ENCODE peak calls at places on chromosomes 13 and 19, in ten cellular contexts. One of them, this sample, is unnamed.

GRCh38 chr19:29577662-29577963 is 28.5 kb upstream of the POP4 start:
- DNase-seq in stimulated activated CD8-positive, alpha-beta memory T cell treated with anti-CD3 and anti-CD28 coated beads, Interleukin-15, amount 100 ng/mL, for 1 hour: no peak
- DNase-seq in transverse colon: no peak
- DNase-seq in stomach: no peak
- DNase-seq in pulmonary artery endothelial cell: no peak
- DNase-seq in AG04450: no peak
- DNase-seq in NCI-H2107: no peak
- DNase-seq in MM.1S: no peak
- DNase-seq in MCF 10A: no peak
- DNase-seq in smooth muscle cell of the brain vasculature: no peak
- DNase-seq in this sample: no peak

GRCh38 chr19:51749979-51750378 is 1.7 kb downstream of the FPR1 start:
- DNase-seq in stimulated activated CD8-positive, alpha-beta memory T cell treated with anti-CD3 and anti-CD28 coated beads, Interleukin-15, amount 100 ng/mL, for 1 hour: no peak
- DNase-seq in transverse colon: no peak
- DNase-seq in stomach: no peak
- DNase-seq in pulmonary artery endothelial cell: no peak
- DNase-seq in AG04450: no peak
- DNase-seq in NCI-H2107: no peak
- DNase-seq in MM.1S: no peak
- DNase-seq in MCF 10A: peak
- DNase-seq in smooth muscle cell of the brain vasculature: no peak
- DNase-seq in this sample: no peak

GRCh38 chr13:53301449-53301848 is 272.8 kb downstream of the OLFM4 start:
- DNase-seq in stimulated activated CD8-positive, alpha-beta memory T cell treated with anti-CD3 and anti-CD28 coated beads, Interleukin-15, amount 100 ng/mL, for 1 hour: no peak
- DNase-seq in transverse colon: no peak
- DNase-seq in stomach: no peak
- DNase-seq in pulmonary artery endothelial cell: no peak
- DNase-seq in AG04450: no peak
- DNase-seq in NCI-H2107: peak
- DNase-seq in MM.1S: no peak
- DNase-seq in MCF 10A: no peak
- DNase-seq in smooth muscle cell of the brain vasculature: no peak
- DNase-seq in this sample: no peak

GRCh38 chr19:45119582-45119981 is 26.6 kb downstream of the PPP1R37 start:
- DNase-seq in stimulated activated CD8-positive, alpha-beta memory T cell treated with anti-CD3 and anti-CD28 coated beads, Interleukin-15, amount 100 ng/mL, for 1 hour: no peak
- DNase-seq in transverse colon: no peak
- DNase-seq in stomach: no peak
- DNase-seq in pulmonary artery endothelial cell: no peak
- DNase-seq in AG04450: no peak
- DNase-seq in NCI-H2107: no peak
- DNase-seq in MM.1S: no peak
- DNase-seq in MCF 10A: no peak
- DNase-seq in smooth muscle cell of the brain vasculature: no peak
- DNase-seq in this sample: no peak

GRCh38 chr13:32039488-32040013 is 8.0 kb downstream of the FRY start:
- DNase-seq in stimulated activated CD8-positive, alpha-beta memory T cell treated with anti-CD3 and anti-CD28 coated beads, Interleukin-15, amount 100 ng/mL, for 1 hour: no peak
- DNase-seq in transverse colon: no peak
- DNase-seq in stomach: no peak
- DNase-seq in pulmonary artery endothelial cell: no peak
- DNase-seq in AG04450: no peak
- DNase-seq in NCI-H2107: no peak
- DNase-seq in MM.1S: no peak
- DNase-seq in MCF 10A: no peak
- DNase-seq in smooth muscle cell of the brain vasculature: no peak
- DNase-seq in this sample: no peak

GRCh38 chr13:110462091-110462490 is 99.4 kb downstream of the RAB20 start:
- DNase-seq in stimulated activated CD8-positive, alpha-beta memory T cell treated with anti-CD3 and anti-CD28 coated beads, Interleukin-15, amount 100 ng/mL, for 1 hour: no peak
- DNase-seq in transverse colon: no peak
- DNase-seq in stomach: no peak
- DNase-seq in pulmonary artery endothelial cell: no peak
- DNase-seq in AG04450: no peak
- DNase-seq in NCI-H2107: no peak
- DNase-seq in MM.1S: no peak
- DNase-seq in MCF 10A: no peak
- DNase-seq in smooth muscle cell of the brain vasculature: no peak
- DNase-seq in this sample: no peak

GRCh38 chr19:38473201-38473600 is 39.7 kb downstream of the RYR1 start:
- DNase-seq in stimulated activated CD8-positive, alpha-beta memory T cell treated with anti-CD3 and anti-CD28 coated beads, Interleukin-15, amount 100 ng/mL, for 1 hour: no peak
- DNase-seq in transverse colon: no peak
- DNase-seq in stomach: no peak
- DNase-seq in pulmonary artery endothelial cell: no peak
- DNase-seq in AG04450: no peak
- DNase-seq in NCI-H2107: no peak
- DNase-seq in MM.1S: no peak
- DNase-seq in MCF 10A: no peak
- DNase-seq in smooth muscle cell of the brain vasculature: no peak
- DNase-seq in this sample: no peak

GRCh38 chr13:74191036-74191809 is 57.0 kb upstream of the KLF12 start:
- DNase-seq in stimulated activated CD8-positive, alpha-beta memory T cell treated with anti-CD3 and anti-CD28 coated beads, Interleukin-15, amount 100 ng/mL, for 1 hour: no peak
- DNase-seq in transverse colon: no peak
- DNase-seq in stomach: no peak
- DNase-seq in pulmonary artery endothelial cell: no peak
- DNase-seq in AG04450: no peak
- DNase-seq in NCI-H2107: no peak
- DNase-seq in MM.1S: no peak
- DNase-seq in MCF 10A: no peak
- DNase-seq in smooth muscle cell of the brain vasculature: no peak
- DNase-seq in this sample: no peak

GRCh38 chr19:47315125-47315821 is 5.6 kb downstream of the C5AR1 start:
- DNase-seq in stimulated activated CD8-positive, alpha-beta memory T cell treated with anti-CD3 and anti-CD28 coated beads, Interleukin-15, amount 100 ng/mL, for 1 hour: no peak
- DNase-seq in transverse colon: peak
- DNase-seq in stomach: peak
- DNase-seq in pulmonary artery endothelial cell: no peak
- DNase-seq in AG04450: peak
- DNase-seq in NCI-H2107: no peak
- DNase-seq in MM.1S: peak
- DNase-seq in MCF 10A: peak
- DNase-seq in smooth muscle cell of the brain vasculature: peak
- DNase-seq in this sample: no peak

GRCh38 chr13:110037925-110038573 is 251.7 kb upstream of the IRS2 start:
- DNase-seq in stimulated activated CD8-positive, alpha-beta memory T cell treated with anti-CD3 and anti-CD28 coated beads, Interleukin-15, amount 100 ng/mL, for 1 hour: no peak
- DNase-seq in transverse colon: no peak
- DNase-seq in stomach: no peak
- DNase-seq in pulmonary artery endothelial cell: no peak
- DNase-seq in AG04450: no peak
- DNase-seq in NCI-H2107: no peak
- DNase-seq in MM.1S: peak
- DNase-seq in MCF 10A: no peak
- DNase-seq in smooth muscle cell of the brain vasculature: no peak
- DNase-seq in this sample: no peak

GRCh38 chr13:55084630-55085029 is 2056.0 kb downstream of the OLFM4 start:
- DNase-seq in stimulated activated CD8-positive, alpha-beta memory T cell treated with anti-CD3 and anti-CD28 coated beads, Interleukin-15, amount 100 ng/mL, for 1 hour: no peak
- DNase-seq in transverse colon: no peak
- DNase-seq in stomach: no peak
- DNase-seq in pulmonary artery endothelial cell: no peak
- DNase-seq in AG04450: no peak
- DNase-seq in NCI-H2107: no peak
- DNase-seq in MM.1S: no peak
- DNase-seq in MCF 10A: no peak
- DNase-seq in smooth muscle cell of the brain vasculature: no peak
- DNase-seq in this sample: no peak

GRCh38 chr13:74574964-74575728 is 440.9 kb upstream of the KLF12 start:
- DNase-seq in stimulated activated CD8-positive, alpha-beta memory T cell treated with anti-CD3 and anti-CD28 coated beads, Interleukin-15, amount 100 ng/mL, for 1 hour: no peak
- DNase-seq in transverse colon: no peak
- DNase-seq in stomach: no peak
- DNase-seq in pulmonary artery endothelial cell: no peak
- DNase-seq in AG04450: no peak
- DNase-seq in NCI-H2107: no peak
- DNase-seq in MM.1S: no peak
- DNase-seq in MCF 10A: no peak
- DNase-seq in smooth muscle cell of the brain vasculature: no peak
- DNase-seq in this sample: no peak

GRCh38 chr19:57280913-57281425 is 684 bp downstream of the ZNF460 start:
- DNase-seq in stimulated activated CD8-positive, alpha-beta memory T cell treated with anti-CD3 and anti-CD28 coated beads, Interleukin-15, amount 100 ng/mL, for 1 hour: peak
- DNase-seq in transverse colon: no peak
- DNase-seq in stomach: no peak
- DNase-seq in pulmonary artery endothelial cell: no peak
- DNase-seq in AG04450: no peak
- DNase-seq in NCI-H2107: no peak
- DNase-seq in MM.1S: peak
- DNase-seq in MCF 10A: peak
- DNase-seq in smooth muscle cell of the brain vasculature: no peak
- DNase-seq in this sample: no peak

GRCh38 chr13:114107686-114108081 is 24.7 kb downstream of the RASA3 start:
- DNase-seq in stimulated activated CD8-positive, alpha-beta memory T cell treated with anti-CD3 and anti-CD28 coated beads, Interleukin-15, amount 100 ng/mL, for 1 hour: no peak
- DNase-seq in transverse colon: peak
- DNase-seq in stomach: no peak
- DNase-seq in pulmonary artery endothelial cell: no peak
- DNase-seq in AG04450: peak
- DNase-seq in NCI-H2107: no peak
- DNase-seq in MM.1S: no peak
- DNase-seq in MCF 10A: no peak
- DNase-seq in smooth muscle cell of the brain vasculature: no peak
- DNase-seq in this sample: no peak

GRCh38 chr13:104314926-104315535 is 1248.8 kb upstream of the SLC10A2 start:
- DNase-seq in stimulated activated CD8-positive, alpha-beta memory T cell treated with anti-CD3 and anti-CD28 coated beads, Interleukin-15, amount 100 ng/mL, for 1 hour: no peak
- DNase-seq in transverse colon: no peak
- DNase-seq in stomach: no peak
- DNase-seq in pulmonary artery endothelial cell: no peak
- DNase-seq in AG04450: no peak
- DNase-seq in NCI-H2107: no peak
- DNase-seq in MM.1S: no peak
- DNase-seq in MCF 10A: no peak
- DNase-seq in smooth muscle cell of the brain vasculature: no peak
- DNase-seq in this sample: no peak

GRCh38 chr19:10111405-10111811 is at the start of gene P2RY11:
- DNase-seq in stimulated activated CD8-positive, alpha-beta memory T cell treated with anti-CD3 and anti-CD28 coated beads, Interleukin-15, amount 100 ng/mL, for 1 hour: no peak
- DNase-seq in transverse colon: peak
- DNase-seq in stomach: no peak
- DNase-seq in pulmonary artery endothelial cell: no peak
- DNase-seq in AG04450: no peak
- DNase-seq in NCI-H2107: no peak
- DNase-seq in MM.1S: no peak
- DNase-seq in MCF 10A: no peak
- DNase-seq in smooth muscle cell of the brain vasculature: no peak
- DNase-seq in this sample: no peak

GRCh38 chr13:99313473-99313872 is 6.3 kb upstream of the GPR183 start:
- DNase-seq in stimulated activated CD8-positive, alpha-beta memory T cell treated with anti-CD3 and anti-CD28 coated beads, Interleukin-15, amount 100 ng/mL, for 1 hour: no peak
- DNase-seq in transverse colon: no peak
- DNase-seq in stomach: no peak
- DNase-seq in pulmonary artery endothelial cell: peak
- DNase-seq in AG04450: no peak
- DNase-seq in NCI-H2107: no peak
- DNase-seq in MM.1S: no peak
- DNase-seq in MCF 10A: no peak
- DNase-seq in smooth muscle cell of the brain vasculature: no peak
- DNase-seq in this sample: no peak

GRCh38 chr13:49635599-49636433 is 7.5 kb downstream of the ARL11 start:
- DNase-seq in stimulated activated CD8-positive, alpha-beta memory T cell treated with anti-CD3 and anti-CD28 coated beads, Interleukin-15, amount 100 ng/mL, for 1 hour: no peak
- DNase-seq in transverse colon: no peak
- DNase-seq in stomach: peak
- DNase-seq in pulmonary artery endothelial cell: no peak
- DNase-seq in AG04450: peak
- DNase-seq in NCI-H2107: peak
- DNase-seq in MM.1S: no peak
- DNase-seq in MCF 10A: no peak
- DNase-seq in smooth muscle cell of the brain vasculature: no peak
- DNase-seq in this sample: no peak

GRCh38 chr13:113734826-113735125 is 24.2 kb upstream of the TMEM255B start:
- DNase-seq in stimulated activated CD8-positive, alpha-beta memory T cell treated with anti-CD3 and anti-CD28 coated beads, Interleukin-15, amount 100 ng/mL, for 1 hour: no peak
- DNase-seq in transverse colon: no peak
- DNase-seq in stomach: no peak
- DNase-seq in pulmonary artery endothelial cell: no peak
- DNase-seq in AG04450: no peak
- DNase-seq in NCI-H2107: no peak
- DNase-seq in MM.1S: no peak
- DNase-seq in MCF 10A: no peak
- DNase-seq in smooth muscle cell of the brain vasculature: no peak
- DNase-seq in this sample: no peak

GRCh38 chr19:50815443-50815842 is 8.1 kb downstream of the KLK1 start:
- DNase-seq in stimulated activated CD8-positive, alpha-beta memory T cell treated with anti-CD3 and anti-CD28 coated beads, Interleukin-15, amount 100 ng/mL, for 1 hour: no peak
- DNase-seq in transverse colon: no peak
- DNase-seq in stomach: no peak
- DNase-seq in pulmonary artery endothelial cell: no peak
- DNase-seq in AG04450: no peak
- DNase-seq in NCI-H2107: no peak
- DNase-seq in MM.1S: no peak
- DNase-seq in MCF 10A: no peak
- DNase-seq in smooth muscle cell of the brain vasculature: no peak
- DNase-seq in this sample: no peak

GRCh38 chr13:70484931-70485330 is 376.7 kb upstream of the KLHL1 start:
- DNase-seq in stimulated activated CD8-positive, alpha-beta memory T cell treated with anti-CD3 and anti-CD28 coated beads, Interleukin-15, amount 100 ng/mL, for 1 hour: no peak
- DNase-seq in transverse colon: no peak
- DNase-seq in stomach: no peak
- DNase-seq in pulmonary artery endothelial cell: no peak
- DNase-seq in AG04450: no peak
- DNase-seq in NCI-H2107: no peak
- DNase-seq in MM.1S: no peak
- DNase-seq in MCF 10A: no peak
- DNase-seq in smooth muscle cell of the brain vasculature: no peak
- DNase-seq in this sample: no peak

GRCh38 chr13:20828540-20829364 is 55.0 kb upstream of the EEF1AKMT1 start:
- DNase-seq in stimulated activated CD8-positive, alpha-beta memory T cell treated with anti-CD3 and anti-CD28 coated beads, Interleukin-15, amount 100 ng/mL, for 1 hour: no peak
- DNase-seq in transverse colon: peak
- DNase-seq in stomach: no peak
- DNase-seq in pulmonary artery endothelial cell: peak
- DNase-seq in AG04450: no peak
- DNase-seq in NCI-H2107: peak
- DNase-seq in MM.1S: peak
- DNase-seq in MCF 10A: peak
- DNase-seq in smooth muscle cell of the brain vasculature: peak
- DNase-seq in this sample: no peak

GRCh38 chr19:3108775-3109174 is 14.6 kb downstream of the GNA11 start:
- DNase-seq in stimulated activated CD8-positive, alpha-beta memory T cell treated with anti-CD3 and anti-CD28 coated beads, Interleukin-15, amount 100 ng/mL, for 1 hour: peak
- DNase-seq in transverse colon: peak
- DNase-seq in stomach: peak
- DNase-seq in pulmonary artery endothelial cell: no peak
- DNase-seq in AG04450: peak
- DNase-seq in NCI-H2107: no peak
- DNase-seq in MM.1S: peak
- DNase-seq in MCF 10A: peak
- DNase-seq in smooth muscle cell of the brain vasculature: no peak
- DNase-seq in this sample: peak

GRCh38 chr19:18230941-18231734 is 4.9 kb upstream of the PDE4C start:
- DNase-seq in stimulated activated CD8-positive, alpha-beta memory T cell treated with anti-CD3 and anti-CD28 coated beads, Interleukin-15, amount 100 ng/mL, for 1 hour: no peak
- DNase-seq in transverse colon: no peak
- DNase-seq in stomach: no peak
- DNase-seq in pulmonary artery endothelial cell: no peak
- DNase-seq in AG04450: no peak
- DNase-seq in NCI-H2107: no peak
- DNase-seq in MM.1S: no peak
- DNase-seq in MCF 10A: no peak
- DNase-seq in smooth muscle cell of the brain vasculature: no peak
- DNase-seq in this sample: no peak

GRCh38 chr19:3908266-3909054 is 24.4 kb upstream of the NMRK2 start:
- DNase-seq in stimulated activated CD8-positive, alpha-beta memory T cell treated with anti-CD3 and anti-CD28 coated beads, Interleukin-15, amount 100 ng/mL, for 1 hour: no peak
- DNase-seq in transverse colon: no peak
- DNase-seq in stomach: no peak
- DNase-seq in pulmonary artery endothelial cell: no peak
- DNase-seq in AG04450: no peak
- DNase-seq in NCI-H2107: no peak
- DNase-seq in MM.1S: no peak
- DNase-seq in MCF 10A: no peak
- DNase-seq in smooth muscle cell of the brain vasculature: no peak
- DNase-seq in this sample: no peak

GRCh38 chr13:25018729-25019115 is 77.2 kb upstream of the PABPC3 start:
- DNase-seq in stimulated activated CD8-positive, alpha-beta memory T cell treated with anti-CD3 and anti-CD28 coated beads, Interleukin-15, amount 100 ng/mL, for 1 hour: no peak
- DNase-seq in transverse colon: peak
- DNase-seq in stomach: no peak
- DNase-seq in pulmonary artery endothelial cell: no peak
- DNase-seq in AG04450: no peak
- DNase-seq in NCI-H2107: no peak
- DNase-seq in MM.1S: no peak
- DNase-seq in MCF 10A: peak
- DNase-seq in smooth muscle cell of the brain vasculature: no peak
- DNase-seq in this sample: no peak

GRCh38 chr19:39498262-39499081 is at the start of gene DLL3:
- DNase-seq in stimulated activated CD8-positive, alpha-beta memory T cell treated with anti-CD3 and anti-CD28 coated beads, Interleukin-15, amount 100 ng/mL, for 1 hour: no peak
- DNase-seq in transverse colon: no peak
- DNase-seq in stomach: no peak
- DNase-seq in pulmonary artery endothelial cell: no peak
- DNase-seq in AG04450: no peak
- DNase-seq in NCI-H2107: peak
- DNase-seq in MM.1S: no peak
- DNase-seq in MCF 10A: no peak
- DNase-seq in smooth muscle cell of the brain vasculature: no peak
- DNase-seq in this sample: no peak

GRCh38 chr19:10752237-10752912 is 34.5 kb downstream of the DNM2 start:
- DNase-seq in stimulated activated CD8-positive, alpha-beta memory T cell treated with anti-CD3 and anti-CD28 coated beads, Interleukin-15, amount 100 ng/mL, for 1 hour: no peak
- DNase-seq in transverse colon: no peak
- DNase-seq in stomach: no peak
- DNase-seq in pulmonary artery endothelial cell: no peak
- DNase-seq in AG04450: no peak
- DNase-seq in NCI-H2107: no peak
- DNase-seq in MM.1S: no peak
- DNase-seq in MCF 10A: no peak
- DNase-seq in smooth muscle cell of the brain vasculature: no peak
- DNase-seq in this sample: no peak

This sample was measured in prostate gland.